ENCODE peak calls at places on chromosomes 16 and 17, in eight cellular contexts. Z is AG04450, K is cardiac muscle cell, C is stomach, D is astrocyte of the spinal cord, N is dorsolateral prefrontal cortex, W is chondrocyte, J is BJ. L is an unnamed sample.

GRCh38 chr16:50747206-50747956 is 5.5 kb downstream of the CYLD start:
- DNase-seq in Z (no peak), K (peak), C (no peak), D (no peak), N (no peak), W (no peak), J (no peak), L (no peak)

GRCh38 chr16:50847166-50847565 is 105.3 kb downstream of the CYLD start:
- DNase-seq in Z (no peak), K (no peak), C (no peak), D (no peak), N (no peak), W (no peak), J (no peak), L (no peak)

GRCh38 chr16:85172465-85173071 is 60.3 kb upstream of the CIBAR2 start:
- DNase-seq in Z (no peak), K (no peak), C (no peak), D (no peak), N (no peak), W (no peak), J (no peak), L (peak)

GRCh38 chr16:79089735-79090284 is 510.7 kb downstream of the MAF start:
- DNase-seq in Z (no peak), K (no peak), C (no peak), D (no peak), N (no peak), W (no peak), J (no peak), L (no peak)

GRCh38 chr16:1533443-1533951 is at the start of gene TMEM204:
- DNase-seq in Z (peak), K (peak), C (peak), D (peak), N (no peak), W (no peak), J (peak), L (no peak)

GRCh38 chr17:5249615-5250014 is 15.0 kb upstream of the SCIMP start:
- DNase-seq in Z (peak), K (peak), C (peak), D (peak), N (no peak), W (no peak), J (peak), L (peak)

GRCh38 chr16:86335266-86336172 is 174.8 kb upstream of the FOXF1 start:
- DNase-seq in Z (no peak), K (no peak), C (no peak), D (no peak), N (no peak), W (no peak), J (no peak), L (no peak)

GRCh38 chr16:50203681-50204080 is 50.6 kb downstream of the TENT4B start:
- DNase-seq in Z (no peak), K (no peak), C (no peak), D (no peak), N (no peak), W (no peak), J (no peak), L (no peak)

GRCh38 chr16:1791256-1791942 is 2.1 kb downstream of the IGFALS start:
- DNase-seq in Z (no peak), K (no peak), C (no peak), D (no peak), N (no peak), W (no peak), J (no peak), L (no peak)

GRCh38 chr17:965311-965989 is 14.1 kb downstream of the NXN start:
- DNase-seq in Z (no peak), K (no peak), C (no peak), D (no peak), N (no peak), W (no peak), J (no peak), L (no peak)

GRCh38 chr17:41415833-41416335 is 8.5 kb downstream of the KRT37 start:
- DNase-seq in Z (no peak), K (no peak), C (no peak), D (peak), N (no peak), W (no peak), J (peak), L (no peak)

GRCh38 chr17:78865682-78866390 is 25.2 kb upstream of the USP36 start:
- DNase-seq in Z (peak), K (peak), C (peak), D (peak), N (peak), W (no peak), J (no peak), L (no peak)

GRCh38 chr16:7270006-7270405 is 62.6 kb upstream of the RBFOX1 start:
- DNase-seq in Z (no peak), K (no peak), C (no peak), D (no peak), N (no peak), W (no peak), J (no peak), L (no peak)
- TF ChIP-seq CTCF in Z (no peak), K (no peak), C (no peak), D (no peak), N (no peak), W (no peak), J (no peak), L (no peak)

GRCh38 chr17:10031606-10032005 is 126.5 kb upstream of the RCVRN start:
- DNase-seq in Z (no peak), K (no peak), C (no peak), D (no peak), N (no peak), W (no peak), J (no peak), L (no peak)

GRCh38 chr17:10033982-10034381 is 128.9 kb upstream of the RCVRN start:
- DNase-seq in Z (no peak), K (peak), C (no peak), D (no peak), N (no peak), W (no peak), J (no peak), L (no peak)

GRCh38 chr17:10031102-10031501 is 126.0 kb upstream of the RCVRN start:
- DNase-seq in Z (no peak), K (no peak), C (no peak), D (no peak), N (no peak), W (no peak), J (no peak), L (no peak)

GRCh38 chr17:10033449-10033848 is 128.4 kb upstream of the RCVRN start:
- DNase-seq in Z (no peak), K (no peak), C (no peak), D (no peak), N (no peak), W (no peak), J (no peak), L (peak)

DNA sequence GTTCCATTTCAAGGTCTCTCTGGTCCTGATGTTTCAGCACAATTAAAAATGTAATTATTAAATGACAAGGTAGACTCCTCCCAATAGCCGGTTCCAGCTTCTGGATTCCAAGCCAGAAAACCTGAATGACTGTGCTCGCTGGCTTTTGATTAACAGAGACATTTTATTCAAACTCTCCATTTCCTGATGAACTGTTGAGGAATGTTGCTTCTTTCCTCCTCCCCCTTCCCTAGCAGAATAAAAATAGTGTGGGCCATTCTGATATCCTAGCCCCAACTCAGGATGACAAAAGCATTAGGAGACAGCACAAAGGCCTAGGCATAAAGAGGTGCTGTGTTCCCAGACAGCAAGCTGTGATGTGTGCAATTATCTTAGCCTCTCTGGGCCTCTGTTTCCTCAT is 127.1 kb upstream of the RCVRN start:
- DNase-seq in Z (no peak), K (peak), C (no peak), D (no peak), N (no peak), W (no peak), J (no peak), L (no peak)
- TF ChIP-seq CTCF in Z (no peak), K (no peak), C (no peak), D (no peak), N (no peak), W (no peak), J (no peak), L (no peak)

DNA sequence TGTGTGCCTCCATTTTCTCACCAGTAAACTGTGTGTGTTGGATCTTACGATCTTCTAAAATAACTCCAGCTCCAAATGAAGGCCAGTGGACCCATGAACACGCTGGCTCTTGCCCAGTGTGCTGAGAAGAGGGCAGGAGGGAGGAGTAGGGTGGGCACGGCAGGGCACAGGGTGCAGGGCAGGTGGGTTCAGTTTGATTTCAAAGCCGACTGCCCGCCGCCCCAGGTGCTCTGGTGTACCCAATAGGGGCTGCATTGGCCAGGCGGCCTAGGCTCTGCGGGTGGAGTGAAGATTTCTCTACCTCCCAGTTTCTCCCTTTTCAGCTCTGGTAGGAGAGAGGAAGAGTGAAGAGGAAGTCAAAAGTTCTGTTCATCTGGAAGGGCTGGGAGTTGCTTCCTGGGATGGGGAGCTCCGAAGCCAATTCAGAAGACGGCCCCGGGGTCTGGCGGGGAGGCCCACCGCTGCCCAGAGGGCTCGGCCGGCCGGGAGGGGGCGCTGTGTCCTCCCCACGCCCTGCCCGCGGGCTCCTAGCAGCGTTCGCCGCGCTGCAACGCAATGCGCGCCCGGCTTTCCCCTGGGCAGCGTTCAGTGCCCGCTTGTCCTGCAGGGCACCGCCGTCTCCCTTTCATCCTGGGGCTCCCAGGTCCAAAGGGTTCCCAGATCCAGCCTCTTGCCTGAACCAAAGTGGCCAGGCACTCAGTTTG is 1.1 kb upstream of the CRHR1 start:
- DNase-seq in Z (no peak), K (peak), C (no peak), D (no peak), N (peak), W (no peak), J (no peak), L (peak)
- TF ChIP-seq CTCF in Z (no peak), K (peak), C (no peak), D (peak), N (peak), W (peak), J (no peak), L (peak)

DNA sequence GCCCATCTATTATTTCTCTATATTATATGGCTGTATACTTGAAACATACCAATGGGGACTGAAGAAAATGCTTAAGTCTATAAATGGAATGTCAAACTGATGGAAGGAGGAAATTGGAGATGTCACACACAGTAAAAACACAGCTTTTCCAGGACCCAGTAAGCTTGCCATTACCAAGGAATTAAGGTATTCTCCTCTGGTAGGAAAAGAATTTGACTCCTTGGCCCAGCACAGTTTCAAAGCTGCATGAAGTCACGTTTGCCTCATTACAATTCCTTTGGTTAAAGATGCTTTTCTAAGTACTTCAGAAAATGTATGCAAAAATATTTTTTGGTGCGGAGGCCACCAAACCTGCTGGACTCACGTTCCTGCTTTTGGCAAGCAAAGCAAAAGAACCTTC is 48.5 kb downstream of the CDH13 start:
- DNase-seq in Z (no peak), K (no peak), C (no peak), D (peak), N (no peak), W (no peak), J (peak), L (no peak)
- TF ChIP-seq CTCF in Z (no peak), K (no peak), C (no peak), D (no peak), N (no peak), W (no peak), J (no peak), L (no peak)

GRCh38 chr17:47844814-47845453 is 3.9 kb upstream of the SCRN2 start:
- DNase-seq in Z (no peak), K (peak), C (no peak), D (peak), N (no peak), W (no peak), J (no peak), L (no peak)
- TF ChIP-seq CTCF in Z (peak), K (peak), C (no peak), D (peak), N (no peak), W (peak), J (peak), L (peak)

GRCh38 chr17:74218436-74218835 is 5.1 kb downstream of the TTYH2 start:
- DNase-seq in Z (no peak), K (peak), C (no peak), D (no peak), N (no peak), W (no peak), J (no peak), L (no peak)

GRCh38 chr17:74216505-74216904 is 3.1 kb downstream of the TTYH2 start:
- DNase-seq in Z (no peak), K (no peak), C (no peak), D (no peak), N (no peak), W (no peak), J (no peak), L (no peak)

GRCh38 chr17:74215332-74215727 is 2.0 kb downstream of the TTYH2 start:
- DNase-seq in Z (no peak), K (no peak), C (no peak), D (no peak), N (peak), W (no peak), J (no peak), L (no peak)

GRCh38 chr17:74214642-74215331 is 1.4 kb downstream of the TTYH2 start:
- DNase-seq in Z (no peak), K (no peak), C (no peak), D (no peak), N (no peak), W (no peak), J (no peak), L (no peak)

DNA sequence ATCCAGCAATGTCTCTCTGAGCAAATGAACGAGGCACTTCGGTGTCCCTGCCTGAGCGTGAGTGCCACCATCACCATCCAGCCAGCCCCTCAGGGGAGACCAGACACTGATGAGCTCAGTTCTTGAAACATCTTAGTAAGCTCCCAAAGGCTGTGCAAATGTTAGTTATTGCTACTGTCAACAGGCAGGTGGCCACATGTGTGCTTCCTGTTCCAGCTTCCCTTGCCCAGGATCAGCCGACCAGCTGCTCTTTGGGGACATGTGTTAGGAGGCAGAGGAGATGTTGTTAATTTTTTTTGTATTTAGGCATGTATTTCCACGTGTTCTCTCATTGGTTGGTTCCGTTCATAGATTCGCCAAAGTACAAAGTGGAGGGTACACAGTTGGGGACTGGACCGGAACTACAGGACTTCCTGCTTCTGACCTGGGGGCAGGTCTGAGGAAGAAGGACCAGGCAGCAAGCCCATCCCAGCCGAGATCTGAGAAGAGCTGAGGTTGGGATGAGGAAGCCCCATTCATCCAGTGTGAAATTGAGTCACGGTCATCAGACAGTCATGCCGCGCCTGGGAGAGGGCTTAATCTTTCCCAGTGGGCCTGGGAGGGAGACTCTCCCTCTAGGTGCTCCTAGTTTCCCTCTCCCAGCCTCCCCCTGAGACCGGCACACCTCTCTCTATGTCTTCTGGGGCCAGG is 3.8 kb downstream of the TTYH2 start:
- DNase-seq in Z (no peak), K (no peak), C (no peak), D (no peak), N (no peak), W (no peak), J (no peak), L (no peak)
- TF ChIP-seq CTCF in Z (no peak), K (no peak), C (no peak), D (no peak), N (no peak), W (no peak), J (no peak), L (no peak)

DNA sequence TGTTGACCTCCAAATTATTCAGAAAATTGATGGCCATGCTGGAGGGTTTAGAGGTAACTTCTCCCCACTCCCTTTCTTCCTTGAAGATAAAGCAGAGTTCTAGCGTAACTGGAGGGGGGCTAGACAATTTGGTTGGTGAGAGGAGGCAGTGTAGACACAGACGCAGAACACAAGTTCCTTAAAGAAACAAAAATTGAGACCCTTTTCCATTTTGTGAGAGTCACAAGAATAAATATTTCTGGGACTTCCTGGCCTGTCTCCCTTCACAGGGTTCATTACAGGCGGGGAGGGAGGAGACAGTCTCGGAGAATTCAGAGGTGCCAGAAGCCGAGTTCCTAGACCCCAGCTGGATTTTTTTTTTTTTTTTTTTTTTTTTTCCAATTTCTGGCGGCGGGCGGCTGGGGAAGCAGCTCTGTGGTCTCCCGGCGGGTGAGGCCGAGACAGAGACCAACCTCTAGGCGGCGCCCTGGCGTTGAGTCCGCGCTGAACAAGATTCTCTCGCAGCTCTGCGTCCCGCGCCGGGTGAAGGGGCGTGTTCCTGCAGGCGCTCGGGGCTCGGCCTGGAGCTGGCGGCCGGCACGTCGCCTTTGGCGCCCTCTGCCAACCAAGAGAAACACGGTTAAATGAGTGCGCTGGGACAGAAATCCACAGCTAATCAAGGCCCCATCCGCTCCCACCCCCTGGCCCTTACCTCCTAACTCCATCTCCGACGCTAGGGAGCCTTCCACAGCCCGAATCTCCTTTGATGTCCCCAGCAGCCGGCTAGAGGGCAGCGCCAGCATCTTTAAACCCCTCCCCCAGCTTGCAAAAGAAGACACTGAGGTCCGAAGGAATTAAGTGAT is 10.2 kb upstream of the HOXB9 start:
- DNase-seq in Z (no peak), K (peak), C (peak), D (peak), N (no peak), W (no peak), J (no peak), L (no peak)
- TF ChIP-seq CTCF in Z (peak), K (peak), C (no peak), D (peak), N (peak), W (peak), J (peak), L (peak)